ENCODE peak calls at places on chromosomes 11 and 22, in six cellular contexts. E is HCT116, G is NT2/D1, F is H1, O is GM12878, S is K562. T is an unnamed sample.

GRCh38 chr22:42805016-42805997 is 51.8 kb downstream of the ARFGAP3 start:
- DNase-seq in E (no peak), G (no peak), F (no peak), O (no peak), S (no peak), T (peak; percentile 93)

GRCh38 chr11:10502770-10503169 is 38.2 kb downstream of the RNF141 start:
- DNase-seq in E (no peak), G (no peak), F (no peak), O (no peak), S (no peak), T (no peak)

GRCh38 chr22:40487663-40488249 is 117.4 kb downstream of the SGSM3 start:
- DNase-seq in E (no peak), G (no peak), F (no peak), O (no peak), S (no peak), T (peak; percentile 17)

GRCh38 chr22:40560551-40560950 is 76.0 kb downstream of the MRTFA start:
- DNase-seq in E (no peak), G (no peak), F (no peak), O (no peak), S (peak; percentile 69), T (no peak)

GRCh38 chr22:32967285-32968101 is 90.7 kb downstream of the SYN3 start:
- DNase-seq in E (no peak), G (no peak), F (no peak), O (no peak), S (no peak), T (peak; percentile 93)

GRCh38 chr11:40291304-40292100 is 1168.0 kb downstream of the LRRC4C start:
- DNase-seq in E (no peak), G (no peak), F (no peak), O (no peak), S (no peak), T (no peak)

GRCh38 chr11:74592063-74592440 is 330 bp upstream of the POLD3 start:
- DNase-seq in E (no peak), G (no peak), F (no peak), O (no peak), S (no peak), T (no peak)

GRCh38 chr11:92740251-92740650 is 229.2 kb upstream of the MTNR1B start:
- DNase-seq in E (no peak), G (no peak), F (no peak), O (no peak), S (no peak), T (no peak)

GRCh38 chr11:131549099-131549498 is 178.7 kb downstream of the NTM start:
- DNase-seq in E (no peak), G (no peak), F (no peak), O (no peak), S (no peak), T (no peak)

GRCh38 chr11:65911682-65912568 is 6.9 kb downstream of the C11orf68 start:
- DNase-seq in E (peak; percentile 72), G (peak; percentile 64), F (no peak), O (no peak), S (peak; percentile 77), T (no peak)

GRCh38 chr11:61739966-61740365 is 12.5 kb upstream of the MYRF start:
- DNase-seq in E (no peak), G (no peak), F (no peak), O (no peak), S (no peak), T (no peak)

GRCh38 chr11:29061452-29061851 is 953.3 kb downstream of the METTL15 start:
- DNase-seq in E (no peak), G (no peak), F (no peak), O (no peak), S (no peak), T (no peak)

GRCh38 chr11:65180877-65181568 is 705 bp upstream of the CAPN1 start:
- DNase-seq in E (peak; percentile 29), G (peak; percentile 84), F (no peak), O (peak; percentile 19), S (peak; percentile 73), T (peak; percentile 61)

GRCh38 chr11:74815966-74816365 is 67.3 kb downstream of the RNF169 start:
- DNase-seq in E (no peak), G (no peak), F (no peak), O (no peak), S (no peak), T (no peak)

GRCh38 chr22:43098356-43098755 is 9.2 kb upstream of the TTLL1 start:
- DNase-seq in E (no peak), G (no peak), F (no peak), O (no peak), S (no peak), T (no peak)

GRCh38 chr11:10263929-10264328 is 30.1 kb downstream of the SBF2 start:
- DNase-seq in E (no peak), G (no peak), F (no peak), O (no peak), S (no peak), T (no peak)

GRCh38 chr11:112724194-112724790 is 236.9 kb upstream of the NCAM1 start:
- DNase-seq in E (no peak), G (no peak), F (no peak), O (no peak), S (no peak), T (no peak)

GRCh38 chr22:46038516-46039430 is 61.8 kb upstream of the WNT7B start:
- DNase-seq in E (no peak), G (no peak), F (no peak), O (no peak), S (no peak), T (no peak)

GRCh38 chr22:23675502-23676415 is 15.1 kb upstream of the RGL4 start:
- DNase-seq in E (no peak), G (no peak), F (no peak), O (no peak), S (no peak), T (peak; percentile 69)

GRCh38 chr11:118180300-118180703 is 3.9 kb upstream of the SCN2B start:
- DNase-seq in E (peak; percentile 55), G (peak; percentile 58), F (no peak), O (no peak), S (peak; percentile 20), T (peak; percentile 59)
- TF ChIP-seq ZNF274 in E (no peak), G (no peak), F (no peak), O (no peak), S (no peak), T (no peak)

GRCh38 chr11:130314184-130314748 is 451 bp downstream of the ZBTB44 start:
- DNase-seq in E (peak; percentile 10), G (peak; percentile 3), F (no peak), O (no peak), S (peak; percentile 79), T (peak; percentile 20)

GRCh38 chr11:130314749-130315285 is at the start of gene ZBTB44:
- DNase-seq in E (peak; percentile 72), G (peak; percentile 68), F (no peak), O (peak; percentile 74), S (peak; percentile 92), T (peak; percentile 76)

GRCh38 chr11:130312046-130312445 is 2.7 kb downstream of the ZBTB44 start:
- DNase-seq in E (no peak), G (no peak), F (no peak), O (no peak), S (no peak), T (no peak)

GRCh38 chr11:130315354-130315970 is 745 bp upstream of the ZBTB44 start:
- DNase-seq in E (no peak), G (no peak), F (no peak), O (no peak), S (no peak), T (no peak)

DNA sequence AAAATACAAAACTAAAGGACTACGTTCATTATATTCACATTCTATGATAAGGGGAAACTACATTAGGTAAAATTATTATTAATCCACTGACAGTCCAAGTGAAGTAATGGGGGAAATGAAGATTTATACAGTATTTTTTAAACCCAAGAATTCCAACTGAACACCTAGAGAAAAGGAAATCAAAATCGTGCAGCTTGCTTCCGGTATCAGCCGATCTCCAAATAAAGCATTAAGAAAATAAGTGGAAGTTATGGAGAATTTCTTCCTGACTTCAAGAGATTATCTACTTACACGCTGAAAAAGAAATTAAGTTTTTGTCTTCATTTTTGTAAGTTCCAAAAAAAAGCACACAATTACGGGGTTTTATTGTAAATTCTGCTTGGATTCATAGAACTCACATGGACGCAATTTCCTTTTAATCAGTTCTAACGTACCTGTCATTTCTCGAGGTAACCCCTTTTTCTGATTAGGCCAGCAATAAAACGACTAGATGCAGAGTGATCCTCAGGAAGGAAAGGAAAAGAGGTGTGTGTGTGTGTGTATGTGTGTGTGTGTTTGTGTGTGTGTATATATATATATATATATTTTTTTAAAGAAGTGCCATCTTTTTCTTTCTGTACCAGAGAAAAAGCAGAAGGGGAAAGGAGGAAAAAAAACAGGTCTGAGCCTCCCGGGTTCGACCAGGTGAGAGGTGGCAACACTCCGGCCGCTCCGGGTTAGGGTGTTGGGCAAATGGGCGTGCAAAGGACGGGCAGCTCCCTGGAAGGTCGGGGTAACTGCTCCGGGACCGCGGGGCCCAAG is 1.1 kb downstream of the ZBTB44 start:
- DNase-seq in E (no peak), G (peak; percentile 6), F (no peak), O (no peak), S (peak; percentile 12), T (no peak)
- TF ChIP-seq ZNF274 in E (no peak), G (no peak), F (no peak), O (no peak), S (no peak), T (no peak)

DNA sequence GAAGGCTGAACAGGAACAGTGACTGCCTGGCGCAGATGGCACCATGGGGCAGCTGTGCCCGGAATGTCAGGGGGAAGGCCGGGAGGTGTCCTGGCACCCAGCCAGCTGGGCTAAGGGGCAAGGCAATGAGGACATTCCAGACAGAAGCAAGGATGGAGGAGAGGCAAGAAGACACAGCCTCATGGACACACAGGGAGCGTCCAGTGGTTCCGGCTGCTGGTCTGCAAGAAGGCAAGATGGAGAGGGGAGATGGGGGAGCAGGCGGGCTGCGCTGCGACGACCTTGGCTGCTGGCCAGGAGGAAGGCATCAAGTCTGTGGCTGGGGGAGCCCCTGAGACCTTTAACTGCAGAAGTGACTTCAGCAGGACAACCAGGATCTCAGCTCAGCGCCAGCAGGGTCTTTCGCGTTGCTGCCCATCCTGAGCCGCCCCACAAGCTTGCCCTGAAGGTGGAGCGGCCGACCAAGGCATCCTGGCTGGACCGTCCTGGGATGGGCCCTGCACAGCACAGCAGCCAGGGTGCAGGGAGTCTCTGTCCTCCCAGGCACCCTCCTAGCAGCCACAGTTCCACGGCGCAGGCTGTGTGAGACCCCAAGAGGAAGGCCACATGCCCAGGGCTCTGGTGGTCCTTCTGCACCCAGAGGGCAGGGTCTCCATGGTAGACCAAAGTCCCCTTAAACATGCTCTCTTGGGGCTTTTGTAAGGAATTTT is 531.7 kb downstream of the BRD1 start:
- DNase-seq in E (no peak), G (no peak), F (no peak), O (no peak), S (no peak), T (no peak)
- TF ChIP-seq ZNF274 in E (no peak), G (no peak), F (no peak), O (no peak), S (no peak), T (no peak)

GRCh38 chr11:110859998-110860397 is 147.8 kb upstream of the ARHGAP20 start:
- DNase-seq in E (no peak), G (no peak), F (no peak), O (no peak), S (no peak), T (no peak)

GRCh38 chr11:110856993-110857812 is 145.0 kb upstream of the ARHGAP20 start:
- DNase-seq in E (no peak), G (no peak), F (no peak), O (peak; percentile 39), S (no peak), T (no peak)

GRCh38 chr11:110859240-110859835 is 147.1 kb upstream of the ARHGAP20 start:
- DNase-seq in E (no peak), G (no peak), F (no peak), O (no peak), S (no peak), T (no peak)

GRCh38 chr11:110857885-110858555 is 145.8 kb upstream of the ARHGAP20 start:
- DNase-seq in E (no peak), G (no peak), F (no peak), O (no peak), S (no peak), T (no peak)

GRCh38 chr11:110858556-110858921 is 146.3 kb upstream of the ARHGAP20 start:
- DNase-seq in E (no peak), G (no peak), F (no peak), O (no peak), S (no peak), T (no peak)
- TF ChIP-seq ZNF274 in E (no peak), G (no peak), F (no peak), O (no peak), S (no peak), T (no peak)

T was measured in HepG2.